ENCODE peak calls at places on chromosomes 12 and 14, in ten cellular contexts. B is GM13976, C is astrocyte, X is GM12878, F is A549, O is PC-3, I is GM10248, G is lower leg skin, Z is AG04449, P is kidney. D is an unnamed sample.

GRCh38 chr14:70873627-70874026 is 33.6 kb upstream of the PCNX1 start:
- DNase-seq in C (no peak), P (no peak), I (no peak), B (no peak), G (no peak), Z (no peak), F (no peak), X (no peak), O (no peak), D (no peak)

GRCh38 chr14:77206877-77207389 is 25.3 kb downstream of the TMEM63C start:
- DNase-seq in C (no peak), F (no peak), G (no peak), Z (no peak), B (no peak), X (no peak), O (no peak), P (peak), I (no peak), D (no peak)

GRCh38 chr12:28222959-28223662 is 32.9 kb downstream of the CCDC91 start:
- DNase-seq in B (no peak), I (peak), O (no peak), P (no peak), Z (no peak), F (no peak), G (no peak), C (no peak), X (no peak), D (no peak)

GRCh38 chr12:91877461-91878230 is 268.0 kb downstream of the BTG1 start:
- DNase-seq in P (no peak), I (no peak), F (no peak), X (no peak), Z (no peak), B (no peak), C (no peak), O (no peak), G (no peak), D (no peak)

GRCh38 chr12:46406352-46407027 is 33.9 kb upstream of the SLC38A2 start:
- DNase-seq in B (no peak), G (no peak), I (no peak), P (no peak), X (no peak), C (peak), F (no peak), O (no peak), Z (no peak), D (no peak)

GRCh38 chr12:52175411-52176350 is 16.1 kb downstream of the KRT80 start:
- DNase-seq in X (no peak), F (no peak), I (no peak), O (no peak), Z (no peak), P (no peak), C (no peak), B (no peak), G (no peak), D (peak)

GRCh38 chr12:50887191-50887590 is 44.5 kb downstream of the TMPRSS12 start:
- DNase-seq in F (no peak), C (no peak), G (no peak), I (no peak), B (no peak), X (no peak), O (no peak), P (no peak), Z (no peak), D (no peak)

GRCh38 chr12:32901553-32901952 is 5.0 kb upstream of the PKP2 start:
- DNase-seq in Z (no peak), B (no peak), G (no peak), P (no peak), I (no peak), F (no peak), O (peak), C (peak), X (no peak), D (no peak)

GRCh38 chr12:27467641-27468040 is 21.1 kb downstream of the SMCO2 start:
- DNase-seq in I (no peak), O (no peak), P (no peak), Z (no peak), X (no peak), C (no peak), G (no peak), B (no peak), F (no peak), D (no peak)

GRCh38 chr14:90624732-90625444 is 191.3 kb downstream of the TTC7B start:
- DNase-seq in O (no peak), I (no peak), B (no peak), X (no peak), Z (no peak), P (no peak), G (no peak), F (no peak), C (no peak), D (no peak)

GRCh38 chr12:6212086-6212485 is 11.9 kb downstream of the CD9 start:
- DNase-seq in P (no peak), O (no peak), Z (no peak), X (no peak), G (no peak), B (no peak), C (no peak), I (no peak), F (no peak), D (no peak)

GRCh38 chr12:120247621-120248030 is 17.9 kb downstream of the PXN start:
- DNase-seq in X (no peak), P (no peak), Z (no peak), F (no peak), G (no peak), I (no peak), C (peak), O (peak), B (no peak), D (no peak)

GRCh38 chr12:52539024-52539820 is 13.7 kb downstream of the KRT71 start:
- DNase-seq in F (peak), C (peak), B (no peak), I (no peak), X (no peak), Z (peak), G (no peak), P (no peak), O (peak), D (no peak)

GRCh38 chr14:59959663-59960062 is 39.7 kb downstream of the LRRC9 start:
- DNase-seq in B (no peak), X (no peak), O (no peak), C (no peak), I (no peak), F (no peak), G (no peak), Z (no peak), P (no peak), D (no peak)

GRCh38 chr14:103550451-103551337 is 11.8 kb downstream of the BAG5 start:
- DNase-seq in O (no peak), P (peak), C (no peak), B (no peak), I (no peak), G (peak), X (no peak), Z (no peak), F (no peak), D (no peak)

GRCh38 chr14:20848316-20848954 is 42.8 kb upstream of the RNASE3 start:
- DNase-seq in I (no peak), X (no peak), O (peak), Z (no peak), B (no peak), P (no peak), F (peak), G (no peak), C (peak), D (no peak)

GRCh38 chr12:132244724-132245295 is 84.6 kb downstream of the GALNT9 start:
- DNase-seq in B (no peak), C (no peak), X (no peak), P (peak), O (no peak), G (no peak), Z (no peak), I (no peak), F (no peak), D (no peak)

GRCh38 chr14:52125885-52126284 is 57.0 kb upstream of the NID2 start:
- DNase-seq in Z (no peak), X (no peak), C (no peak), O (no peak), B (no peak), P (no peak), G (no peak), F (no peak), I (no peak), D (no peak)

GRCh38 chr12:117583677-117584076 is 222.3 kb upstream of the NOS1 start:
- DNase-seq in I (no peak), Z (no peak), G (no peak), P (no peak), F (no peak), C (no peak), O (no peak), B (no peak), X (no peak), D (no peak)

GRCh38 chr12:78866518-78866917 is 1.9 kb downstream of the SYT1 start:
- DNase-seq in I (no peak), X (no peak), O (no peak), Z (no peak), G (no peak), B (no peak), C (no peak), F (no peak), P (no peak), D (no peak)

GRCh38 chr12:12823811-12824210 is 10.7 kb downstream of the DDX47 start:
- DNase-seq in Z (no peak), O (no peak), P (no peak), G (peak), I (no peak), F (no peak), X (no peak), C (no peak), B (no peak), D (no peak)

GRCh38 chr14:58298880-58299664 is 717 bp downstream of the ARID4A start:
- DNase-seq in X (no peak), G (peak), Z (no peak), F (peak), O (no peak), I (peak), C (no peak), P (peak), B (peak), D (peak)

GRCh38 chr12:106436183-106436582 is 78.6 kb downstream of the POLR3B start:
- DNase-seq in P (no peak), F (no peak), X (no peak), O (no peak), I (no peak), Z (no peak), B (no peak), C (peak), G (no peak), D (no peak)

GRCh38 chr12:104569348-104570173 is 112.8 kb downstream of the CHST11 start:
- DNase-seq in X (peak), P (no peak), G (no peak), F (no peak), O (no peak), I (peak), B (peak), C (no peak), Z (no peak), D (no peak)

GRCh38 chr14:105475916-105476845 is 1.6 kb downstream of the CRIP2 start:
- DNase-seq in G (peak), X (no peak), Z (no peak), C (peak), O (peak), F (no peak), P (peak), I (no peak), B (no peak), D (peak)

GRCh38 chr14:83255015-83255726 is 1721.5 kb upstream of the SEL1L start:
- DNase-seq in G (no peak), O (no peak), C (no peak), B (no peak), I (no peak), Z (no peak), X (peak), P (no peak), F (no peak), D (no peak)

GRCh38 chr12:41992029-41992428 is 152.6 kb downstream of the GXYLT1 start:
- DNase-seq in C (no peak), Z (no peak), I (no peak), G (no peak), X (no peak), B (no peak), P (no peak), O (no peak), F (peak), D (no peak)

GRCh38 chr14:20682435-20683124 is 1.8 kb upstream of the RNASE4 start:
- DNase-seq in P (peak), Z (no peak), X (no peak), O (peak), C (peak), I (peak), F (peak), B (peak), G (peak), D (peak)

GRCh38 chr12:91685917-91686316 is 459.7 kb downstream of the BTG1 start:
- DNase-seq in B (no peak), C (peak), G (no peak), Z (no peak), X (no peak), P (no peak), F (peak), I (no peak), O (peak), D (no peak)

GRCh38 chr14:69636051-69636639 is 24.7 kb downstream of the SUSD6 start:
- DNase-seq in C (no peak), I (peak), G (no peak), X (no peak), O (no peak), B (no peak), Z (no peak), F (no peak), P (no peak), D (no peak)

GRCh38 chr14:28879571-28879970 is 113.0 kb downstream of the FOXG1 start:
- DNase-seq in Z (no peak), O (no peak), C (no peak), B (no peak), G (no peak), F (no peak), X (no peak), P (no peak), I (no peak), D (no peak)

GRCh38 chr12:9243999-9244649 is 35.9 kb upstream of the PZP start:
- DNase-seq in G (no peak), F (no peak), O (no peak), Z (no peak), P (no peak), C (no peak), B (no peak), X (no peak), I (no peak), D (no peak)

GRCh38 chr14:73633517-73634332 is 11.1 kb upstream of the DNAL1 start:
- DNase-seq in B (peak), P (peak), O (peak), Z (no peak), I (peak), X (peak), F (peak), G (peak), C (peak), D (peak)

GRCh38 chr12:14026536-14026935 is 45.1 kb upstream of the GRIN2B start:
- DNase-seq in I (no peak), Z (no peak), F (no peak), X (no peak), B (no peak), O (no peak), P (no peak), C (no peak), G (no peak), D (no peak)

GRCh38 chr14:105488781-105489606 is 2.1 kb upstream of the TEDC1 start:
- DNase-seq in F (no peak), I (no peak), B (no peak), Z (no peak), P (no peak), G (peak), X (no peak), O (no peak), C (no peak), D (no peak)

GRCh38 chr12:91964501-91964900 is 181.1 kb downstream of the BTG1 start:
- DNase-seq in G (no peak), B (no peak), X (no peak), P (no peak), F (no peak), C (peak), I (no peak), Z (no peak), O (no peak), D (no peak)

GRCh38 chr12:22169281-22169824 is 123.3 kb downstream of the CMAS start:
- DNase-seq in G (no peak), I (no peak), Z (no peak), B (no peak), F (no peak), X (no peak), C (no peak), O (no peak), P (no peak), D (no peak)

GRCh38 chr14:78608998-78609787 is 439.0 kb downstream of the NRXN3 start:
- DNase-seq in Z (no peak), X (no peak), I (no peak), F (no peak), G (no peak), P (no peak), O (no peak), C (no peak), B (no peak), D (no peak)

GRCh38 chr12:131893605-131894312 is 663 bp upstream of the ULK1 start:
- DNase-seq in P (peak), I (no peak), G (no peak), O (no peak), C (no peak), F (no peak), Z (no peak), X (no peak), B (peak), D (no peak)

GRCh38 chr12:51915003-51915625 is 7.8 kb downstream of the ACVRL1 start:
- DNase-seq in G (peak), P (no peak), O (no peak), F (no peak), B (no peak), Z (no peak), C (no peak), I (no peak), X (no peak), D (no peak)

GRCh38 chr14:99733221-99733550 is 49.1 kb downstream of the CYP46A1 start:
- DNase-seq in O (no peak), Z (no peak), P (no peak), I (no peak), B (no peak), G (no peak), F (no peak), C (no peak), X (no peak), D (no peak)
- TF ChIP-seq CTCF in O (no peak), Z (no peak), P (no peak), I (no peak), B (no peak), G (no peak), F (no peak), C (no peak), X (no peak), D (no peak)

GRCh38 chr14:21846227-21846885 is 172.7 kb upstream of the OR4E1 start:
- DNase-seq in Z (no peak), I (peak), X (no peak), P (no peak), B (peak), C (no peak), F (no peak), G (no peak), O (peak), D (peak)

GRCh38 chr14:21852775-21853174 is 179.2 kb upstream of the OR4E1 start:
- DNase-seq in I (no peak), Z (no peak), B (no peak), F (no peak), X (no peak), P (no peak), G (no peak), C (no peak), O (no peak), D (no peak)

GRCh38 chr14:21852061-21852664 is 178.5 kb upstream of the OR4E1 start:
- DNase-seq in C (no peak), P (no peak), G (no peak), O (peak), I (peak), B (peak), Z (no peak), X (no peak), F (no peak), D (peak)
- TF ChIP-seq CTCF in C (peak), P (peak), G (no peak), O (peak), I (peak), B (peak), Z (peak), X (peak), F (peak), D (peak)

GRCh38 chr12:116202940-116203339 is 74.6 kb downstream of the MED13L start:
- DNase-seq in P (no peak), Z (no peak), B (no peak), X (no peak), F (no peak), I (no peak), C (no peak), G (no peak), O (no peak), D (no peak)
- TF ChIP-seq CTCF in P (no peak), Z (peak), B (no peak), X (no peak), F (no peak), I (no peak), C (peak), G (no peak), O (no peak), D (no peak)

GRCh38 chr12:128091931-128092330 is 175.0 kb upstream of the TMEM132C start:
- DNase-seq in P (no peak), Z (no peak), X (no peak), G (no peak), B (no peak), O (no peak), I (no peak), F (no peak), C (no peak), D (no peak)
- TF ChIP-seq CTCF in P (no peak), Z (no peak), X (no peak), G (no peak), B (no peak), O (no peak), I (no peak), F (no peak), C (no peak), D (no peak)

GRCh38 chr12:47545938-47546609 is 159.8 kb downstream of the RPAP3 start:
- DNase-seq in C (no peak), P (no peak), F (no peak), Z (no peak), B (no peak), I (no peak), O (no peak), G (no peak), X (no peak), D (no peak)

GRCh38 chr12:47551426-47551851 is 154.4 kb downstream of the RPAP3 start:
- DNase-seq in C (peak), F (no peak), O (peak), P (no peak), B (no peak), I (no peak), Z (peak), X (no peak), G (no peak), D (no peak)

GRCh38 chr12:47549258-47549657 is 156.6 kb downstream of the RPAP3 start:
- DNase-seq in P (no peak), B (no peak), F (no peak), X (no peak), C (no peak), I (no peak), G (no peak), Z (no peak), O (peak), D (no peak)

GRCh38 chr12:47547077-47547476 is 158.8 kb downstream of the RPAP3 start:
- DNase-seq in C (peak), I (no peak), G (no peak), P (no peak), O (peak), B (no peak), F (no peak), X (no peak), Z (peak), D (peak)
- TF ChIP-seq CTCF in C (peak), I (no peak), G (no peak), P (no peak), O (peak), B (no peak), F (no peak), X (no peak), Z (peak), D (no peak)

GRCh38 chr14:93619176-93619793 is 169.0 kb downstream of the PRIMA1 start:
- DNase-seq in F (peak), Z (no peak), O (peak), I (peak), B (peak), G (no peak), X (peak), C (peak), P (no peak), D (peak)
- TF ChIP-seq CTCF in F (peak), Z (peak), O (peak), I (peak), B (peak), G (no peak), X (peak), C (peak), P (peak), D (peak)

D was measured in endothelial cell.